ENCODE peak calls at places on chromosomes 7 and 10, in nine cellular contexts. K is Panc1, E is coronary artery, Q is chondrocyte, O is upper lobe of left lung, P is BJ, H is adrenal gland, M is heart right ventricle, W is Calu3. V is an unnamed sample.

GRCh38 chr7:134535272-134535918 is 8.0 kb downstream of the AKR1B10 start:
- DNase-seq in K (no peak), E (peak; percentile 38), Q (no peak), O (no peak), P (no peak), H (no peak), M (no peak), W (no peak), V (no peak)

GRCh38 chr7:127253289-127254162 is 785 bp upstream of the GRM8 start:
- DNase-seq in K (peak; percentile 15), E (no peak), Q (peak; percentile 86), O (peak; percentile 55), P (no peak), H (peak; percentile 78), M (peak; percentile 50), W (peak; percentile 76), V (peak; percentile 98)

GRCh38 chr10:90274721-90275468 is 573.5 kb downstream of the KIF20B start:
- DNase-seq in K (no peak), E (no peak), Q (no peak), O (no peak), P (no peak), H (no peak), M (no peak), W (no peak), V (no peak)

GRCh38 chr7:12508005-12508404 is 62.5 kb upstream of the SCIN start:
- DNase-seq in K (no peak), E (no peak), Q (no peak), O (no peak), P (no peak), H (no peak), M (no peak), W (no peak), V (no peak)

GRCh38 chr7:158611541-158611940 is 23.9 kb upstream of the PTPRN2 start:
- DNase-seq in K (no peak), E (no peak), Q (no peak), O (no peak), P (no peak), H (no peak), M (no peak), W (no peak), V (no peak)

GRCh38 chr10:78928330-78928729 is 140.4 kb upstream of the ZMIZ1 start:
- DNase-seq in K (no peak), E (no peak), Q (no peak), O (no peak), P (no peak), H (no peak), M (no peak), W (no peak), V (no peak)

GRCh38 chr10:62463364-62463763 is 89.2 kb downstream of the ZNF365 start:
- DNase-seq in K (no peak), E (no peak), Q (no peak), O (no peak), P (no peak), H (no peak), M (no peak), W (no peak), V (no peak)

GRCh38 chr10:14325325-14325955 is 5.3 kb downstream of the FRMD4A start:
- DNase-seq in K (peak; percentile 8), E (no peak), Q (no peak), O (peak; percentile 44), P (no peak), H (peak; percentile 58), M (peak; percentile 16), W (peak; percentile 30), V (no peak)

GRCh38 chr10:80924063-80924952 is 386.6 kb downstream of the SH2D4B start:
- DNase-seq in K (no peak), E (no peak), Q (no peak), O (peak; percentile 31), P (no peak), H (peak; percentile 78), M (peak; percentile 51), W (peak; percentile 71), V (no peak)

GRCh38 chr10:23557777-23558176 is 118.9 kb downstream of the OTUD1 start:
- DNase-seq in K (no peak), E (no peak), Q (no peak), O (no peak), P (no peak), H (no peak), M (no peak), W (no peak), V (no peak)

GRCh38 chr10:84196083-84196482 is 1.7 kb downstream of the CDHR1 start:
- DNase-seq in K (no peak), E (no peak), Q (no peak), O (no peak), P (no peak), H (no peak), M (no peak), W (no peak), V (no peak)

GRCh38 chr7:157276091-157276561 is 60.7 kb upstream of the DNAJB6 start:
- DNase-seq in K (no peak), E (no peak), Q (peak; percentile 91), O (no peak), P (no peak), H (no peak), M (no peak), W (no peak), V (peak; percentile 86)

GRCh38 chr7:121401896-121402295 is 5.8 kb upstream of the FAM3C start:
- DNase-seq in K (no peak), E (no peak), Q (no peak), O (no peak), P (peak; percentile 14), H (no peak), M (no peak), W (no peak), V (peak; percentile 17)

GRCh38 chr7:22935269-22935668 is 78.7 kb downstream of the HYCC1 start:
- DNase-seq in K (no peak), E (no peak), Q (no peak), O (no peak), P (no peak), H (no peak), M (no peak), W (no peak), V (no peak)

GRCh38 chr7:88259656-88260380 is 40.0 kb upstream of the SRI start:
- DNase-seq in K (no peak), E (no peak), Q (no peak), O (no peak), P (no peak), H (no peak), M (no peak), W (no peak), V (no peak)

GRCh38 chr10:93150289-93150688 is 76.6 kb downstream of the CYP26A1 start:
- DNase-seq in K (no peak), E (no peak), Q (no peak), O (no peak), P (peak; percentile 27), H (no peak), M (no peak), W (peak; percentile 7), V (no peak)

GRCh38 chr7:149317986-149318672 is 56.1 kb downstream of the ZNF783 start:
- DNase-seq in K (no peak), E (no peak), Q (no peak), O (no peak), P (no peak), H (no peak), M (no peak), W (no peak), V (no peak)

GRCh38 chr7:157309990-157310668 is 26.7 kb upstream of the DNAJB6 start:
- DNase-seq in K (peak; percentile 94), E (no peak), Q (no peak), O (no peak), P (peak; percentile 94), H (no peak), M (no peak), W (peak; percentile 66), V (peak; percentile 96)

GRCh38 chr7:24727165-24728120 is 29.8 kb downstream of the GSDME start:
- DNase-seq in K (no peak), E (peak; percentile 62), Q (no peak), O (no peak), P (no peak), H (peak; percentile 35), M (no peak), W (no peak), V (no peak)

GRCh38 chr10:90111671-90112070 is 410.3 kb downstream of the KIF20B start:
- DNase-seq in K (no peak), E (no peak), Q (no peak), O (no peak), P (no peak), H (no peak), M (no peak), W (no peak), V (no peak)

GRCh38 chr10:124149143-124149542 is 55.7 kb upstream of the CHST15 start:
- DNase-seq in K (no peak), E (no peak), Q (no peak), O (no peak), P (no peak), H (no peak), M (no peak), W (no peak), V (no peak)

GRCh38 chr7:54546081-54546985 is 4.2 kb downstream of the VSTM2A start:
- DNase-seq in K (no peak), E (no peak), Q (no peak), O (no peak), P (no peak), H (peak; percentile 69), M (no peak), W (peak; percentile 83), V (peak; percentile 68)
- TF ChIP-seq CTCF in K (peak; percentile 68), E (no peak), Q (peak; percentile 46), O (no peak), P (no peak), H (no peak), M (no peak), W (peak; percentile 50), V (no peak)

GRCh38 chr10:60869916-60870728 is 73.9 kb downstream of the RHOBTB1 start:
- DNase-seq in K (no peak), E (no peak), Q (no peak), O (no peak), P (no peak), H (no peak), M (no peak), W (no peak), V (no peak)
- TF ChIP-seq CTCF in K (peak; percentile 59), E (no peak), Q (peak; percentile 38), O (no peak), P (peak; percentile 12), H (no peak), M (no peak), W (no peak), V (peak; percentile 26)

DNA sequence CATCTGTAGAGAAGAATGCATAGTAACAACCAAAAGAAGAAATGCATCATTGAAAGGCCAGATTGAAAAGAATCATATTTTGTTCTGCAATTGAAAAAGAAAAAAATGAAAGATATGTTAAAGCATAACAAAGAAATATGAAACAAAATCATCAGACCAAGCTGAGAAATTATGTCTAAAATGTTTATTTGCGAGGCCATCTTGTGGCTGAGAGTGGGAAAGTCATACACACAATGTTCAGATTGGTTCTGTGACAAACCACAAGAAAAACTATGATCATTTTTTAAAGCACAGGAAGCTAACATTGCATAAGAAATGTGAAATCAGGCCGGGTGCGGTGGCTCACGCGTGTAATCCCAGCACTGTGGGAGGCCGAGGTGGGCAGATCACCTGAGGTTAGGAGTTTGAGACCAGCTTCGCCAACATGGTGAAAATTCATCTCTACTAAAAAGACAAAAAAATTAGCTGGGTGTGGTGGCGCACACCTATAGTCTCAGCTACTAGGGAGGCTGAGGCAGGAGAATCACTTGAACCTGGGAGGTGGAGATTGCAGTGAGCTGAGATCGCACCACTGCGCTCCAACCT is 36.6 kb downstream of the ABCB5 start:
- DNase-seq in K (no peak), E (no peak), Q (no peak), O (no peak), P (no peak), H (no peak), M (no peak), W (peak; percentile 23), V (no peak)
- TF ChIP-seq CTCF in K (peak; percentile 57), E (no peak), Q (peak; percentile 81), O (peak; percentile 20), P (peak; percentile 32), H (peak; percentile 7), M (peak; percentile 38), W (peak; percentile 60), V (peak; percentile 53)

GRCh38 chr10:34959321-34959720 is 130.8 kb downstream of the CUL2 start:
- DNase-seq in K (no peak), E (no peak), Q (no peak), O (no peak), P (no peak), H (no peak), M (no peak), W (no peak), V (no peak)
- TF ChIP-seq CTCF in K (no peak), E (no peak), Q (no peak), O (no peak), P (no peak), H (no peak), M (no peak), W (no peak), V (no peak)